ENCODE peak calls at places on chromosomes 3 and 15, in six cellular contexts. One of them, this sample, is unnamed. For H3K27me3 and H3K4me1, the result is how much of the 10 kb centered on the place peaks cover.

GRCh38 chr3:171788546-171789351 is 21.5 kb downstream of the PLD1 start:
- DNase-seq in GM12878: no peak
- DNase-seq in fibroblast of lung: peak
- DNase-seq in K562: peak
- DNase-seq in PC-3: peak
- DNase-seq in heart right ventricle: no peak
- DNase-seq in this sample: no peak

GRCh38 chr3:49533786-49534519 is 20.3 kb upstream of the BSN start:
- DNase-seq in PC-3: no peak
- DNase-seq in heart right ventricle: no peak
- DNase-seq in GM12878: no peak
- DNase-seq in K562: no peak
- DNase-seq in fibroblast of lung: no peak
- DNase-seq in this sample: no peak

GRCh38 chr15:82263350-82263749 is 732 bp downstream of the SAXO2 start:
- DNase-seq in PC-3: peak
- DNase-seq in fibroblast of lung: no peak
- DNase-seq in GM12878: no peak
- DNase-seq in K562: no peak
- DNase-seq in heart right ventricle: no peak
- DNase-seq in this sample: no peak

GRCh38 chr3:181265750-181266333 is 276.3 kb upstream of the DNAJC19 start:
- DNase-seq in fibroblast of lung: peak
- DNase-seq in PC-3: no peak
- DNase-seq in heart right ventricle: no peak
- DNase-seq in GM12878: no peak
- DNase-seq in K562: no peak
- DNase-seq in this sample: no peak

GRCh38 chr15:79401301-79401700 is 30.8 kb upstream of the MINAR1 start:
- DNase-seq in GM12878: no peak
- DNase-seq in fibroblast of lung: no peak
- DNase-seq in K562: no peak
- DNase-seq in PC-3: no peak
- DNase-seq in heart right ventricle: no peak
- DNase-seq in this sample: no peak

GRCh38 chr15:60223161-60223560 is 174.6 kb downstream of the ANXA2 start:
- DNase-seq in GM12878: no peak
- DNase-seq in fibroblast of lung: no peak
- DNase-seq in K562: no peak
- DNase-seq in heart right ventricle: no peak
- DNase-seq in PC-3: peak
- DNase-seq in this sample: no peak

GRCh38 chr15:28986108-28986507 is 100.3 kb downstream of the APBA2 start:
- DNase-seq in GM12878: no peak
- DNase-seq in heart right ventricle: no peak
- DNase-seq in K562: no peak
- DNase-seq in PC-3: no peak
- DNase-seq in fibroblast of lung: no peak
- DNase-seq in this sample: no peak

GRCh38 chr3:111592941-111593340 is 2.2 kb downstream of the ZBED2 start:
- DNase-seq in GM12878: no peak
- DNase-seq in fibroblast of lung: peak
- DNase-seq in heart right ventricle: no peak
- DNase-seq in PC-3: no peak
- DNase-seq in K562: no peak
- DNase-seq in this sample: no peak

GRCh38 chr15:65115542-65115941 is 542 bp upstream of the UBAP1L start:
- DNase-seq in heart right ventricle: no peak
- DNase-seq in K562: no peak
- DNase-seq in PC-3: no peak
- DNase-seq in fibroblast of lung: no peak
- DNase-seq in GM12878: no peak
- DNase-seq in this sample: no peak

GRCh38 chr3:49469037-49469875 is 811 bp upstream of the DAG1 start:
- DNase-seq in K562: peak
- DNase-seq in PC-3: peak
- DNase-seq in heart right ventricle: peak
- DNase-seq in fibroblast of lung: peak
- DNase-seq in GM12878: no peak
- DNase-seq in this sample: no peak

GRCh38 chr15:70604671-70605070 is 158.7 kb downstream of the UACA start:
- DNase-seq in GM12878: no peak
- DNase-seq in heart right ventricle: no peak
- DNase-seq in PC-3: peak
- DNase-seq in fibroblast of lung: peak
- DNase-seq in K562: no peak
- DNase-seq in this sample: no peak

GRCh38 chr15:70602834-70603560 is 160.4 kb downstream of the UACA start:
- DNase-seq in GM12878: no peak
- DNase-seq in fibroblast of lung: no peak
- DNase-seq in K562: no peak
- DNase-seq in PC-3: no peak
- DNase-seq in heart right ventricle: no peak
- DNase-seq in this sample: no peak

GRCh38 chr15:70608156-70608555 is 155.2 kb downstream of the UACA start:
- DNase-seq in fibroblast of lung: peak
- DNase-seq in PC-3: no peak
- DNase-seq in GM12878: no peak
- DNase-seq in K562: no peak
- DNase-seq in heart right ventricle: peak
- DNase-seq in this sample: no peak

GRCh38 chr15:70602281-70602680 is 161.1 kb downstream of the UACA start:
- DNase-seq in PC-3: no peak
- DNase-seq in fibroblast of lung: no peak
- DNase-seq in K562: no peak
- DNase-seq in heart right ventricle: no peak
- DNase-seq in GM12878: no peak
- DNase-seq in this sample: no peak

DNA sequence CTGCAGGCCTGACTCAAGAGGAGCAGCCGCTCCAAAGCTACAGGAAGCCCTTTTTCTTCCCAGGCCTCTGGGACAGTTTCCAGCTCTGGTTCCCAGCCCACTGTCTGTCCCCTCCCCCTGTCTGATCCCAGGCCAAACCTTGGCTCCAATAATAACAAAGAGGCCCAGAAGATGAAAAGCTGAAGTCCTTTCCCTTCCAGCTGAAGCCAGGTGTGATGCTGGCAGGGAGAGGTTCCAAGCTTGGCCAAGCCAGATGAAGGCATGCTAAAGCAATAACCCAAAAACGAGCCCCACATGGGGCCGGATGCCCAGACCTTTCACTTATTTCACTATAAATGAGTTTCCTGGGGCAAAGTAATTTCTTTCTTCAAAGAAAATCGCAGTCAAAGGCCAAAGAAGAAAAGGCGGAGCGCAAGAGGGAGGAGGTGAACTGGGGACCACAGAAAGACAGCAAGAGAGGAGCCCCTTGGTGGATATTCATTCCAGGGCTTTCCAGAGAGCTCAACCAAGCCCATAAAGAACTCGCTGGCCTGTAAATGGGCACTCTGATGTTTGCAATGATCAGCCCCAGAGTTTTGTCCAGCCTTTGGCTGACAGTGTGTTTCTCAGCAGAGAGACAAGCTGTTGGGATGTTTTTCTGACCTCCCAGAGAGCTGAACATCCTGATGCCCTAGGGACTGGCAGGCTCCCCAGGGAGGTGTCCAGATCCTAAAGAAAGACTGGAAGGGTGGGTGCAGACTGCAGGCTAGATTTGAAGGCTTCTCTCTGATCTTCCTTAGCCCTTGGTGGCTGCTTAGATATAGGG is 157.6 kb downstream of the UACA start:
- DNase-seq in GM12878: no peak
- DNase-seq in fibroblast of lung: peak
- DNase-seq in PC-3: peak
- DNase-seq in heart right ventricle: peak
- DNase-seq in K562: no peak
- DNase-seq in this sample: no peak
- H3K27me3 ChIP-seq in GM12878: under half
- H3K27me3 ChIP-seq in fibroblast of lung: under half
- H3K27me3 ChIP-seq in PC-3: under half
- H3K27me3 ChIP-seq in heart right ventricle: under half
- H3K27me3 ChIP-seq in K562: under half
- H3K27me3 ChIP-seq in this sample: under half

GRCh38 chr15:73626072-73626471 is 7.1 kb downstream of the NPTN start:
- DNase-seq in GM12878: no peak
- DNase-seq in heart right ventricle: no peak
- DNase-seq in K562: no peak
- DNase-seq in fibroblast of lung: no peak
- DNase-seq in PC-3: peak
- DNase-seq in this sample: no peak
- H3K4me3 ChIP-seq in GM12878: no peak
- H3K4me3 ChIP-seq in heart right ventricle: no peak
- H3K4me3 ChIP-seq in K562: no peak
- H3K4me3 ChIP-seq in fibroblast of lung: no peak
- H3K4me3 ChIP-seq in PC-3: peak
- H3K4me3 ChIP-seq in this sample: no peak

GRCh38 chr15:41661078-41661528 is 898 bp downstream of the MGA start:
- DNase-seq in GM12878: no peak
- DNase-seq in heart right ventricle: no peak
- DNase-seq in fibroblast of lung: no peak
- DNase-seq in PC-3: peak
- DNase-seq in K562: peak
- DNase-seq in this sample: no peak

GRCh38 chr15:41661529-41662225 is 1.5 kb downstream of the MGA start:
- DNase-seq in heart right ventricle: peak
- DNase-seq in K562: peak
- DNase-seq in GM12878: peak
- DNase-seq in PC-3: peak
- DNase-seq in fibroblast of lung: peak
- DNase-seq in this sample: peak

GRCh38 chr15:41659190-41659589 is 1.0 kb upstream of the MGA start:
- DNase-seq in GM12878: no peak
- DNase-seq in fibroblast of lung: no peak
- DNase-seq in K562: peak
- DNase-seq in PC-3: no peak
- DNase-seq in heart right ventricle: no peak
- DNase-seq in this sample: no peak

GRCh38 chr15:41659855-41660234 is 360 bp upstream of the MGA start:
- DNase-seq in PC-3: no peak
- DNase-seq in fibroblast of lung: no peak
- DNase-seq in K562: peak
- DNase-seq in heart right ventricle: no peak
- DNase-seq in GM12878: no peak
- DNase-seq in this sample: no peak

GRCh38 chr15:41660235-41661077 is at the start of gene MGA:
- DNase-seq in heart right ventricle: peak
- DNase-seq in fibroblast of lung: peak
- DNase-seq in GM12878: peak
- DNase-seq in PC-3: peak
- DNase-seq in K562: peak
- DNase-seq in this sample: peak
- H3K4me1 ChIP-seq in heart right ventricle: under half
- H3K4me1 ChIP-seq in fibroblast of lung: under half
- H3K4me1 ChIP-seq in GM12878: under half
- H3K4me1 ChIP-seq in PC-3: under half
- H3K4me1 ChIP-seq in K562: under half
- H3K4me1 ChIP-seq in this sample: under half

DNA sequence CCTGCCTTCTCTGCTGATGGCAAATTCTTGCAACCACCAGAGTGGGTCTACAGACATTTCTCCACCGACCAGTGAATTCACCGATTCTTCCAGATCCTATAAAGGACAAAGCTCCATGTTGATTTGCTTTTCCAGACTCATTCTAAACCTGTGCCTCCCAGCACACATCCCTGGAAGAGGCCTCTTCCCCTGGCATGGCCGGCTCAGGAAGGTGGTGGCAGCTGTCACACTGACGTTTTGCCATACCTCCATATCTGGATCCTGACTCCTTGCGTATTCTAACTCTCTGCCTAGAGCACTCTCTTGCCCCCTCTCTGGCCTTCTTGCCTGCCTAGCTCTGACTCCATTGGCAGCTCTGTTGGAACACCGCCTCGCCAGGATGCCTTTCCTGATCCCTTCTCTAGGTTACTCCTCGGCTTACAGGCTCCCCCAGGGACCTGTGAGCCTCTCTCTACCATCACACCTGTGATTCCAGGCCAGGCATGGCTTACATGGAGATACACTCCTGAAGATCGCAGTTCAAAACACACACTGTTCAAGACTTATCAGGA is 31.0 kb downstream of the SLCO2A1 start:
- DNase-seq in K562: no peak
- DNase-seq in GM12878: no peak
- DNase-seq in PC-3: no peak
- DNase-seq in fibroblast of lung: no peak
- DNase-seq in heart right ventricle: no peak
- DNase-seq in this sample: no peak
- H3K27me3 ChIP-seq in K562: under half
- H3K27me3 ChIP-seq in GM12878: under half
- H3K27me3 ChIP-seq in PC-3: under half
- H3K27me3 ChIP-seq in fibroblast of lung: under half
- H3K27me3 ChIP-seq in heart right ventricle: under half
- H3K27me3 ChIP-seq in this sample: under half